ENCODE peak calls at places on chromosomes 13 and 19, in nine cellular contexts. One of them, this sample, is unnamed.

GRCh38 chr13:112245959-112246358 is 130.2 kb upstream of the SPACA7 start:
- DNase-seq in fibroblast of lung: no peak
- DNase-seq in brain microvascular endothelial cell: no peak
- DNase-seq in Peyer's patch: no peak
- DNase-seq in CD4-positive, CD25-positive, alpha-beta regulatory T cell: no peak
- DNase-seq in cardiac muscle cell: no peak
- DNase-seq in cardiac fibroblast: no peak
- DNase-seq in fibroblast of pulmonary artery: no peak
- DNase-seq in tibial artery: no peak
- DNase-seq in this sample: no peak

GRCh38 chr13:27086599-27087265 is 84.9 kb downstream of the USP12 start:
- DNase-seq in brain microvascular endothelial cell: no peak
- DNase-seq in cardiac fibroblast: no peak
- DNase-seq in fibroblast of lung: peak; percentile 16
- DNase-seq in Peyer's patch: no peak
- DNase-seq in tibial artery: no peak
- DNase-seq in fibroblast of pulmonary artery: no peak
- DNase-seq in cardiac muscle cell: no peak
- DNase-seq in CD4-positive, CD25-positive, alpha-beta regulatory T cell: no peak
- DNase-seq in this sample: no peak

GRCh38 chr19:15107056-15108010 is at the start of gene SYDE1:
- DNase-seq in fibroblast of pulmonary artery: peak; percentile 68
- DNase-seq in tibial artery: peak; percentile 80
- DNase-seq in cardiac fibroblast: peak; percentile 73
- DNase-seq in CD4-positive, CD25-positive, alpha-beta regulatory T cell: no peak
- DNase-seq in fibroblast of lung: peak; percentile 68
- DNase-seq in brain microvascular endothelial cell: no peak
- DNase-seq in cardiac muscle cell: peak; percentile 73
- DNase-seq in Peyer's patch: no peak
- DNase-seq in this sample: no peak

GRCh38 chr13:20525601-20526544 is at the start of gene CRYL1:
- DNase-seq in fibroblast of lung: peak; percentile 62
- DNase-seq in Peyer's patch: peak; percentile 92
- DNase-seq in cardiac fibroblast: peak; percentile 82
- DNase-seq in tibial artery: peak; percentile 88
- DNase-seq in cardiac muscle cell: peak; percentile 82
- DNase-seq in CD4-positive, CD25-positive, alpha-beta regulatory T cell: peak; percentile 70
- DNase-seq in fibroblast of pulmonary artery: peak; percentile 65
- DNase-seq in brain microvascular endothelial cell: peak; percentile 56
- DNase-seq in this sample: peak; percentile 72

GRCh38 chr13:49023441-49023840 is 47.7 kb downstream of the FNDC3A start:
- DNase-seq in CD4-positive, CD25-positive, alpha-beta regulatory T cell: no peak
- DNase-seq in cardiac fibroblast: peak; percentile 93
- DNase-seq in Peyer's patch: no peak
- DNase-seq in cardiac muscle cell: no peak
- DNase-seq in tibial artery: no peak
- DNase-seq in brain microvascular endothelial cell: peak; percentile 18
- DNase-seq in fibroblast of lung: peak; percentile 88
- DNase-seq in fibroblast of pulmonary artery: peak; percentile 68
- DNase-seq in this sample: no peak

GRCh38 chr19:38617764-38618589 is at the start of gene MAP4K1:
- DNase-seq in brain microvascular endothelial cell: no peak
- DNase-seq in fibroblast of pulmonary artery: no peak
- DNase-seq in cardiac muscle cell: no peak
- DNase-seq in cardiac fibroblast: no peak
- DNase-seq in fibroblast of lung: no peak
- DNase-seq in Peyer's patch: peak; percentile 95
- DNase-seq in tibial artery: no peak
- DNase-seq in CD4-positive, CD25-positive, alpha-beta regulatory T cell: peak; percentile 65
- DNase-seq in this sample: peak; percentile 65

GRCh38 chr19:57771417-57771816 is 1.9 kb downstream of the ZNF586 start:
- DNase-seq in fibroblast of lung: no peak
- DNase-seq in tibial artery: no peak
- DNase-seq in CD4-positive, CD25-positive, alpha-beta regulatory T cell: no peak
- DNase-seq in fibroblast of pulmonary artery: no peak
- DNase-seq in brain microvascular endothelial cell: no peak
- DNase-seq in cardiac fibroblast: no peak
- DNase-seq in Peyer's patch: no peak
- DNase-seq in cardiac muscle cell: no peak
- DNase-seq in this sample: no peak

GRCh38 chr13:112790735-112791641 is 101.2 kb downstream of the ATP11A start:
- DNase-seq in fibroblast of lung: peak; percentile 43
- DNase-seq in fibroblast of pulmonary artery: peak; percentile 18
- DNase-seq in brain microvascular endothelial cell: no peak
- DNase-seq in tibial artery: peak; percentile 51
- DNase-seq in cardiac muscle cell: no peak
- DNase-seq in CD4-positive, CD25-positive, alpha-beta regulatory T cell: no peak
- DNase-seq in cardiac fibroblast: peak; percentile 45
- DNase-seq in Peyer's patch: no peak
- DNase-seq in this sample: no peak

GRCh38 chr13:40666905-40667621 is 622 bp upstream of the FOXO1 start:
- DNase-seq in CD4-positive, CD25-positive, alpha-beta regulatory T cell: no peak
- DNase-seq in tibial artery: peak; percentile 75
- DNase-seq in cardiac fibroblast: no peak
- DNase-seq in Peyer's patch: peak; percentile 77
- DNase-seq in cardiac muscle cell: peak; percentile 86
- DNase-seq in fibroblast of lung: no peak
- DNase-seq in fibroblast of pulmonary artery: no peak
- DNase-seq in brain microvascular endothelial cell: no peak
- DNase-seq in this sample: peak; percentile 52

GRCh38 chr13:43545317-43545874 is 241.4 kb downstream of the ENOX1 start:
- DNase-seq in cardiac muscle cell: no peak
- DNase-seq in fibroblast of pulmonary artery: peak; percentile 72
- DNase-seq in Peyer's patch: no peak
- DNase-seq in fibroblast of lung: no peak
- DNase-seq in CD4-positive, CD25-positive, alpha-beta regulatory T cell: no peak
- DNase-seq in brain microvascular endothelial cell: peak; percentile 6
- DNase-seq in tibial artery: no peak
- DNase-seq in cardiac fibroblast: peak; percentile 81
- DNase-seq in this sample: no peak

DNA sequence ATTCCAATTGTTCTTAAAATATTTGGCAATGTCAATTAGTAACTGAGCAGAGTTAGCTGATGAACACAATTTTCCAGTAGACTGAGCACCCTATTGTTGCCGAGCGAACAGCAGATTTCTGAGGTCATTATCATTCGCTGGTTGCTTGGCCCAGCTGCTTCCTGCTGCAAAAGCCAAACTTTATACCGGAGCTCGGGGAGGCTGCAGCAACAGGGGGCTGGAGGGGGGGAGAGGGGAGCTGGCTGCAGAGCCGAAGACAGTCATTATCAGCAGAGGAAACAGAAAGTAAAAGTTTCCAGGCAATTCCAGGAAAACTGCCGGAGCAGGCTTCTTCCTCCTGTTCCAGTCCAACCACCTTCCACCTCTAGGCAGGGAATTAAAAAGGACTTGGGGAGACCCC is 77.9 kb downstream of the ZNF536 start:
- DNase-seq in tibial artery: no peak
- DNase-seq in Peyer's patch: no peak
- DNase-seq in cardiac fibroblast: no peak
- DNase-seq in CD4-positive, CD25-positive, alpha-beta regulatory T cell: no peak
- DNase-seq in cardiac muscle cell: peak; percentile 2
- DNase-seq in fibroblast of lung: peak; percentile 33
- DNase-seq in fibroblast of pulmonary artery: peak; percentile 2
- DNase-seq in brain microvascular endothelial cell: no peak
- DNase-seq in this sample: no peak
- H3K4me3 ChIP-seq in tibial artery: peak overlapping the region; percentile 30
- H3K4me3 ChIP-seq in Peyer's patch: peak overlapping the region; percentile 4
- H3K4me3 ChIP-seq in cardiac fibroblast: no peak overlapping the region
- H3K4me3 ChIP-seq in CD4-positive, CD25-positive, alpha-beta regulatory T cell: no peak overlapping the region
- H3K4me3 ChIP-seq in cardiac muscle cell: no peak overlapping the region
- H3K4me3 ChIP-seq in fibroblast of lung: peak overlapping the region; percentile 25
- H3K4me3 ChIP-seq in fibroblast of pulmonary artery: no peak overlapping the region
- H3K4me3 ChIP-seq in brain microvascular endothelial cell: peak overlapping the region; percentile 12
- H3K4me3 ChIP-seq in this sample: no peak overlapping the region

DNA sequence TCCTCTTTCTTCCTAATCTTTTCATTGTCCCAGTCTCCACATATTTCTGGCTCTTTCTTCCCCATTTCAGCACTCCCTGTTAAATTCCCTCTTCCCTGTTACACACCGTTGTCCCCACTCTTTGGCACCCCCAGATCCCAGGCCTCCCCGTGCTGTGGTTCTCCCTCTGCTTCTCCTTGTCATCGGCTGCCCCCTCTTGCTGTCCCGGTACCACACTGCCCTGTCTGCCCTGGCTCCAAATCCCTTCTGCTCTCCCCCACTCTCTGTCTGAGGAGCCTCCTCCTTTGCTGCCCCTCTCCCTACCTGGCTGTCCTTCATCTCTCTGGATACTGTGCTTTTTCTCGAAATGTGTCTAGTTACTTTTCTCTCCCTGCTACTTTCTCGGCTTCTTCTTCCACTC is 978 bp downstream of the ZNF415 start:
- DNase-seq in brain microvascular endothelial cell: no peak
- DNase-seq in cardiac fibroblast: no peak
- DNase-seq in cardiac muscle cell: no peak
- DNase-seq in fibroblast of pulmonary artery: no peak
- DNase-seq in CD4-positive, CD25-positive, alpha-beta regulatory T cell: no peak
- DNase-seq in Peyer's patch: no peak
- DNase-seq in fibroblast of lung: no peak
- DNase-seq in tibial artery: no peak
- DNase-seq in this sample: no peak
- H3K4me3 ChIP-seq in brain microvascular endothelial cell: peak overlapping the region; percentile 52
- H3K4me3 ChIP-seq in cardiac fibroblast: peak overlapping the region; percentile 55
- H3K4me3 ChIP-seq in cardiac muscle cell: peak overlapping the region; percentile 80
- H3K4me3 ChIP-seq in fibroblast of pulmonary artery: no peak overlapping the region
- H3K4me3 ChIP-seq in CD4-positive, CD25-positive, alpha-beta regulatory T cell: peak overlapping the region; percentile 43
- H3K4me3 ChIP-seq in Peyer's patch: peak overlapping the region; percentile 43
- H3K4me3 ChIP-seq in fibroblast of lung: peak overlapping the region; percentile 63
- H3K4me3 ChIP-seq in tibial artery: peak overlapping the region; percentile 61
- H3K4me3 ChIP-seq in this sample: no peak overlapping the region

GRCh38 chr19:51001495-51001894 is at the start of gene KLK8:
- DNase-seq in fibroblast of lung: no peak
- DNase-seq in brain microvascular endothelial cell: no peak
- DNase-seq in CD4-positive, CD25-positive, alpha-beta regulatory T cell: no peak
- DNase-seq in Peyer's patch: no peak
- DNase-seq in cardiac fibroblast: no peak
- DNase-seq in tibial artery: no peak
- DNase-seq in fibroblast of pulmonary artery: no peak
- DNase-seq in cardiac muscle cell: no peak
- DNase-seq in this sample: no peak

GRCh38 chr19:50998686-50999085 is 2.7 kb downstream of the KLK8 start:
- DNase-seq in fibroblast of lung: no peak
- DNase-seq in brain microvascular endothelial cell: no peak
- DNase-seq in CD4-positive, CD25-positive, alpha-beta regulatory T cell: no peak
- DNase-seq in tibial artery: no peak
- DNase-seq in Peyer's patch: no peak
- DNase-seq in cardiac muscle cell: no peak
- DNase-seq in cardiac fibroblast: no peak
- DNase-seq in fibroblast of pulmonary artery: no peak
- DNase-seq in this sample: no peak

GRCh38 chr19:51000981-51001380 is 423 bp downstream of the KLK8 start:
- DNase-seq in brain microvascular endothelial cell: no peak
- DNase-seq in CD4-positive, CD25-positive, alpha-beta regulatory T cell: no peak
- DNase-seq in fibroblast of lung: no peak
- DNase-seq in cardiac muscle cell: no peak
- DNase-seq in tibial artery: no peak
- DNase-seq in fibroblast of pulmonary artery: no peak
- DNase-seq in Peyer's patch: no peak
- DNase-seq in cardiac fibroblast: no peak
- DNase-seq in this sample: no peak

GRCh38 chr19:51002101-51002532 is 713 bp upstream of the KLK8 start:
- DNase-seq in CD4-positive, CD25-positive, alpha-beta regulatory T cell: no peak
- DNase-seq in fibroblast of lung: no peak
- DNase-seq in tibial artery: no peak
- DNase-seq in fibroblast of pulmonary artery: no peak
- DNase-seq in brain microvascular endothelial cell: no peak
- DNase-seq in cardiac muscle cell: no peak
- DNase-seq in cardiac fibroblast: no peak
- DNase-seq in Peyer's patch: no peak
- DNase-seq in this sample: no peak

GRCh38 chr19:51000426-51000825 is 978 bp downstream of the KLK8 start:
- DNase-seq in cardiac muscle cell: no peak
- DNase-seq in tibial artery: no peak
- DNase-seq in cardiac fibroblast: no peak
- DNase-seq in CD4-positive, CD25-positive, alpha-beta regulatory T cell: no peak
- DNase-seq in fibroblast of pulmonary artery: no peak
- DNase-seq in fibroblast of lung: no peak
- DNase-seq in brain microvascular endothelial cell: no peak
- DNase-seq in Peyer's patch: no peak
- DNase-seq in this sample: no peak
- H3K4me3 ChIP-seq in cardiac muscle cell: no peak overlapping the region
- H3K4me3 ChIP-seq in tibial artery: no peak overlapping the region
- H3K4me3 ChIP-seq in cardiac fibroblast: no peak overlapping the region
- H3K4me3 ChIP-seq in CD4-positive, CD25-positive, alpha-beta regulatory T cell: no peak overlapping the region
- H3K4me3 ChIP-seq in fibroblast of pulmonary artery: no peak overlapping the region
- H3K4me3 ChIP-seq in fibroblast of lung: no peak overlapping the region
- H3K4me3 ChIP-seq in brain microvascular endothelial cell: no peak overlapping the region
- H3K4me3 ChIP-seq in Peyer's patch: no peak overlapping the region
- H3K4me3 ChIP-seq in this sample: no peak overlapping the region

GRCh38 chr13:111206148-111206547 is 91.0 kb downstream of the ARHGEF7 start:
- DNase-seq in cardiac muscle cell: no peak
- DNase-seq in tibial artery: no peak
- DNase-seq in cardiac fibroblast: no peak
- DNase-seq in fibroblast of lung: no peak
- DNase-seq in Peyer's patch: no peak
- DNase-seq in fibroblast of pulmonary artery: no peak
- DNase-seq in CD4-positive, CD25-positive, alpha-beta regulatory T cell: no peak
- DNase-seq in brain microvascular endothelial cell: no peak
- DNase-seq in this sample: no peak

GRCh38 chr13:111202149-111202548 is 87.0 kb downstream of the ARHGEF7 start:
- DNase-seq in CD4-positive, CD25-positive, alpha-beta regulatory T cell: no peak
- DNase-seq in cardiac muscle cell: no peak
- DNase-seq in fibroblast of lung: no peak
- DNase-seq in cardiac fibroblast: no peak
- DNase-seq in brain microvascular endothelial cell: no peak
- DNase-seq in fibroblast of pulmonary artery: no peak
- DNase-seq in tibial artery: no peak
- DNase-seq in Peyer's patch: no peak
- DNase-seq in this sample: no peak

GRCh38 chr13:111204438-111205177 is 89.5 kb downstream of the ARHGEF7 start:
- DNase-seq in cardiac fibroblast: peak; percentile 76
- DNase-seq in fibroblast of lung: peak; percentile 70
- DNase-seq in Peyer's patch: no peak
- DNase-seq in CD4-positive, CD25-positive, alpha-beta regulatory T cell: no peak
- DNase-seq in fibroblast of pulmonary artery: peak; percentile 86
- DNase-seq in cardiac muscle cell: no peak
- DNase-seq in tibial artery: peak; percentile 85
- DNase-seq in brain microvascular endothelial cell: peak; percentile 66
- DNase-seq in this sample: no peak

GRCh38 chr13:111202745-111203144 is 87.6 kb downstream of the ARHGEF7 start:
- DNase-seq in cardiac fibroblast: peak; percentile 97
- DNase-seq in fibroblast of pulmonary artery: peak; percentile 99
- DNase-seq in fibroblast of lung: peak; percentile 89
- DNase-seq in brain microvascular endothelial cell: peak; percentile 96
- DNase-seq in Peyer's patch: no peak
- DNase-seq in tibial artery: no peak
- DNase-seq in CD4-positive, CD25-positive, alpha-beta regulatory T cell: no peak
- DNase-seq in cardiac muscle cell: no peak
- DNase-seq in this sample: no peak

DNA sequence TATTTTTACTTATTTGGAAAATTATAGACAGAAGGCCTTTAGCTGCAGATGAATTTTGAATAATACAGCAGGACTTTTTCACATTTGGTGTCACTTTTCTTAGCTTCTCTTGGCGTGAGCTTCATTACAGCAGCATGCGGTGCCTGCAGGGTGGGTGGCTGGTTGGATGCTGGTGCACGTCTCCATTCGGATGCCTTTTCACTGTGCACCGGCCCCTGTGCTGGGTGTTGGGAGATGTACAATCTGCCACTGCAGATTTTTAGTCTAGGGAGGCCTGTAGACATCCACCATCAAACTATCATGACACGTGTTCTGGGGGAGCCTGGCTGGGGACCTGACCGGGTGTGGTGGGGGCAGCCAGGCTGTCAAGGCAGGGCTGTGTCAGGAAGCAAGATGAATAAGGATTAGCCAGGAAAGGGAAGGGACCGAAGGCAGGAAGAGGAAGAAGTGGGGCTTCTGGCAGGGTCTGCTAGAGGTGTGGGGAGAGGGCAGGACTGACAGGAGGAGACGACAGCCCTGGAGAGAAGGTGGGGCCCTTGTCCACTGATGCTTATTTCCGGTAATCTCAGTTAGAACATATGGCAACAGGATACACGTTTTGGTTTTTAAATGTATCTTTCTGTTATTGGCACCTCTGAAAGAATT is 88.8 kb downstream of the ARHGEF7 start:
- DNase-seq in fibroblast of lung: no peak
- DNase-seq in Peyer's patch: no peak
- DNase-seq in fibroblast of pulmonary artery: no peak
- DNase-seq in cardiac fibroblast: no peak
- DNase-seq in brain microvascular endothelial cell: no peak
- DNase-seq in cardiac muscle cell: no peak
- DNase-seq in CD4-positive, CD25-positive, alpha-beta regulatory T cell: no peak
- DNase-seq in tibial artery: no peak
- DNase-seq in this sample: no peak
- H3K4me3 ChIP-seq in fibroblast of lung: no peak overlapping the region
- H3K4me3 ChIP-seq in Peyer's patch: no peak overlapping the region
- H3K4me3 ChIP-seq in fibroblast of pulmonary artery: peak overlapping the region; percentile 69
- H3K4me3 ChIP-seq in cardiac fibroblast: peak overlapping the region; percentile 55
- H3K4me3 ChIP-seq in brain microvascular endothelial cell: peak overlapping the region; percentile 48
- H3K4me3 ChIP-seq in cardiac muscle cell: no peak overlapping the region
- H3K4me3 ChIP-seq in CD4-positive, CD25-positive, alpha-beta regulatory T cell: no peak overlapping the region
- H3K4me3 ChIP-seq in tibial artery: peak overlapping the region; percentile 36
- H3K4me3 ChIP-seq in this sample: no peak overlapping the region

This sample was measured in CD4-positive, alpha-beta memory T cell.